ENCODE peak calls at places on chromosomes 3 and 15, in five cellular contexts. R, O, F, Z and B are unnamed samples.

GRCh38 chr15:78265752-78266224 is 1.4 kb downstream of the DNAJA4 start:
- DNase-seq in R (no peak), O (no peak), Z (no peak), F (peak), B (no peak)

GRCh38 chr15:65067645-65068416 is at the start of gene RASL12:
- DNase-seq in R (no peak), O (no peak), Z (no peak), F (no peak), B (no peak)

GRCh38 chr3:184316792-184317191 is 2.4 kb downstream of the EIF4G1 start:
- DNase-seq in R (no peak), O (no peak), F (no peak), Z (no peak), B (no peak)

GRCh38 chr3:77254967-77255831 is 215.3 kb downstream of the ROBO2 start:
- DNase-seq in R (peak), Z (peak), O (no peak), F (peak), B (no peak)

GRCh38 chr15:41256577-41257038 is 25.5 kb downstream of the CHP1 start:
- DNase-seq in F (no peak), R (no peak), O (no peak), Z (no peak), B (no peak)

GRCh38 chr3:59731909-59732308 is 682.1 kb upstream of the CFAP20DC start:
- DNase-seq in R (no peak), F (no peak), Z (peak), O (no peak), B (no peak)

GRCh38 chr3:99965077-99965476 is 147.4 kb downstream of the CMSS1 start:
- DNase-seq in Z (no peak), F (peak), R (no peak), O (no peak), B (no peak)

GRCh38 chr3:108552267-108553159 is 36.7 kb downstream of the CIP2A start:
- DNase-seq in R (no peak), O (no peak), Z (no peak), F (peak), B (no peak)

GRCh38 chr3:45332493-45332892 is 55.9 kb upstream of the LARS2 start:
- DNase-seq in O (no peak), R (no peak), Z (no peak), F (no peak), B (no peak)

GRCh38 chr3:101229681-101230080 is 90.7 kb downstream of the IMPG2 start:
- DNase-seq in R (no peak), O (no peak), Z (no peak), F (no peak), B (no peak)
- TF ChIP-seq CTCF in R (no peak), O (no peak), Z (no peak), F (no peak), B (peak)

GRCh38 chr3:61631108-61631769 is 69.9 kb downstream of the PTPRG start:
- DNase-seq in F (no peak), O (no peak), Z (no peak), R (no peak), B (no peak)
- TF ChIP-seq CTCF in F (no peak), O (no peak), Z (no peak), R (no peak), B (no peak)

GRCh38 chr15:72382146-72382545 is 6.3 kb upstream of the HEXA start:
- DNase-seq in O (no peak), R (no peak), Z (no peak), F (no peak), B (no peak)
- TF ChIP-seq CTCF in O (no peak), R (no peak), Z (peak), F (peak), B (peak)

DNA sequence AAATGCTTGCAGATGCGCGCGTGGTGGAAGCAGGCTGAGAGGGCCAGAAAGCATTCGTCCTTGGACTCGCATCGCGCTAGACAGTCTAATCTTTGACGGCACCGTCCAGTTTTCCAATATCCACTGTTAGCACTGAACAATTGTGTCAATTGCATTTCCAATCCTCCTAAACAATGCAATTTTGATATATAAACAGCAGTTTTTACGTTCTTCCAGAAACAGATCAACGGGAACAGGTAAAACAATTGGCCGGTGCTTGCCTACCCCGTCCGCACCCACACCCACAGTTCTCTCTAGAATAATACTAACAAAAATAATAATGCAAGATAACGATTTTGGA is 17.2 kb downstream of the CPN2 start:
- DNase-seq in F (no peak), Z (no peak), O (no peak), R (no peak), B (no peak)
- TF ChIP-seq CTCF in F (peak), Z (no peak), O (no peak), R (no peak), B (no peak)